ENCODE peak calls at places on chromosomes 7 and 10, in five cellular contexts. One of them, this sample, is unnamed.

GRCh38 chr10:22573820-22574569 is 140.4 kb downstream of the PIP4K2A start:
- DNase-seq in brain microvascular endothelial cell: no peak
- DNase-seq in hepatocyte: no peak
- DNase-seq in heart left ventricle: no peak
- DNase-seq in fibroblast of the aortic adventitia: peak
- DNase-seq in this sample: no peak

GRCh38 chr7:90717286-90718060 is 121.4 kb downstream of the CDK14 start:
- DNase-seq in brain microvascular endothelial cell: peak
- DNase-seq in hepatocyte: peak
- DNase-seq in heart left ventricle: no peak
- DNase-seq in fibroblast of the aortic adventitia: peak
- DNase-seq in this sample: no peak

GRCh38 chr7:26584964-26585650 is 279.3 kb downstream of the SKAP2 start:
- DNase-seq in brain microvascular endothelial cell: no peak
- DNase-seq in hepatocyte: peak
- DNase-seq in heart left ventricle: no peak
- DNase-seq in fibroblast of the aortic adventitia: no peak
- DNase-seq in this sample: no peak

GRCh38 chr7:157661611-157661975 is 324.8 kb downstream of the DNAJB6 start:
- DNase-seq in brain microvascular endothelial cell: no peak
- DNase-seq in hepatocyte: no peak
- DNase-seq in heart left ventricle: no peak
- DNase-seq in fibroblast of the aortic adventitia: no peak
- DNase-seq in this sample: no peak

GRCh38 chr10:119281581-119282071 is 74.3 kb downstream of the GRK5 start:
- DNase-seq in brain microvascular endothelial cell: no peak
- DNase-seq in hepatocyte: no peak
- DNase-seq in heart left ventricle: peak
- DNase-seq in fibroblast of the aortic adventitia: peak
- DNase-seq in this sample: no peak

GRCh38 chr7:30815016-30815854 is 44.0 kb downstream of the MINDY4 start:
- DNase-seq in brain microvascular endothelial cell: no peak
- DNase-seq in hepatocyte: no peak
- DNase-seq in heart left ventricle: peak
- DNase-seq in fibroblast of the aortic adventitia: peak
- DNase-seq in this sample: no peak

GRCh38 chr10:122019414-122019975 is 30.5 kb downstream of the TACC2 start:
- DNase-seq in brain microvascular endothelial cell: no peak
- DNase-seq in hepatocyte: peak
- DNase-seq in heart left ventricle: no peak
- DNase-seq in fibroblast of the aortic adventitia: no peak
- DNase-seq in this sample: no peak

GRCh38 chr10:70908426-70909296 is 20.3 kb upstream of the PCBD1 start:
- DNase-seq in brain microvascular endothelial cell: no peak
- DNase-seq in hepatocyte: no peak
- DNase-seq in heart left ventricle: no peak
- DNase-seq in fibroblast of the aortic adventitia: no peak
- DNase-seq in this sample: no peak

DNA sequence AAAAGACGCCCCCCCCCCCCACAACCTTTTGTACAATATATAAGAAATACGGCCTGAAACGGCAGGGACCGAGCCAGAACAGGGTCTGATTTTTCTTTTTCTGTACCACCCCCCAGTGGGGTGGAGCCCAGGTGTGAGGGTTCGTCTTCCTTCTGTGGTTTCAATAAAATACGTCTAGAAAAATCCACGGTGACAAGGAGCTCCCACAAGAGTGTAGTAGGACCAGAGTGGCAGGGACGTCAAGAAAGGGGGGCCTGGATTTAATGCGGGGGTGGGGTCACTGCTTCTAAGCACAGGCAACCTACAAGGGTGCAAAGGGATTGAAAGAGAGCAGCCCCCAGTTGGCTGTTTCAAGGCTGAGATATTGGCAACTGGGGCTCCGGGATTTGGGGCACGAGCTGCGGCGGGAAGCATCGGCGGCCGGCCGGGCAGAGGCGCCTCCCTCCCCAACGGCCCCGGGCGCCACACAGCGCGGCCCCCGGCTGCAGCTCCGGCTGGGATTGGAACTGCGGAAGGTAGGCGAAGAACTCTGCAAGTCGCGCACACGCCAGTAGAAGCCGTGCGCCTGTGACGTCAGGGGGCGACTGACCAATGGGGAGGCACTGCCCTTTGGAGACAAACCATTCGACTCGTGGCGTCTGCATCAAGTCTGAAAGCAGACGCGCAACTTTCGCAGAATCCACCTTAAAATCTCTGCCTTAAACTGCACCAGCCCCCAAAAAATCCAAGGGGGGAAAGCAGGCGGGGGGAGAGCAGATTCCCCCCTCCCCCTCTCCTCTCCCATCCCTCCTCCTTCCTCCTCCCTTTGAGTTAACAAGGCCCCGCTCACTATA is at the start of gene DLX6:
- DNase-seq in brain microvascular endothelial cell: no peak
- DNase-seq in hepatocyte: peak
- DNase-seq in heart left ventricle: no peak
- DNase-seq in fibroblast of the aortic adventitia: peak
- DNase-seq in this sample: no peak
- H3K4me3 ChIP-seq in brain microvascular endothelial cell: peak
- H3K4me3 ChIP-seq in hepatocyte: peak
- H3K4me3 ChIP-seq in heart left ventricle: peak
- H3K4me3 ChIP-seq in fibroblast of the aortic adventitia: peak
- H3K4me3 ChIP-seq in this sample: peak

DNA sequence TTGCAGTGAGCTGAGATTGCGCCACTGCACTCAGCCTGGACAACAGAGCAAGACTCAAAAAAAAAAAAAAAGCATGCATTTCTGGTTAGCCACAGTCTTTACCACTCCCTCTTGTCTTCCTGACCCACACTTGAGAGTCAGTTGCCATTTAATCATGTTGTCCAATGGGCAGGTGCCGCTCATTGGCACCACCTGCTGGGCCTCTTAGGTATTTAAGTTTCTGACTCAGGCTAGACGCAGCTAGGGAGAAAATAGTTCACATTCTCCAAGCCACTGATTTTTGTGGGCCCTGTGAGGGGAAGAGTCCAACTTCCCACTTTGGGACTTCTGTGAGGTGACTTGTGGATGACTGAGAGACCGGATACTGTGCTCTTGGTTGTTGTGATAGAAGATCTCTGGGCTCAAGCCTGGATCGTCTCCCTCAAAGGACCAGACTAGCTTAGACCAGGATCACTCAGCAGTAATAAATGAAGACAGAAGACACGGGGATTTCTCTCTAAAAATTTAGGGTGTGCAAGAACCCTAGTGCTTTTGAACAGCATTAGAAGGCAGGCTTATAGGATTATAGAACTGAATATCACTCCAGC is 26.8 kb upstream of the SORCS3 start:
- DNase-seq in brain microvascular endothelial cell: peak
- DNase-seq in hepatocyte: peak
- DNase-seq in heart left ventricle: no peak
- DNase-seq in fibroblast of the aortic adventitia: peak
- DNase-seq in this sample: no peak
- TF ChIP-seq CTCF in brain microvascular endothelial cell: peak
- TF ChIP-seq CTCF in hepatocyte: peak
- TF ChIP-seq CTCF in heart left ventricle: peak
- TF ChIP-seq CTCF in fibroblast of the aortic adventitia: peak
- TF ChIP-seq CTCF in this sample: peak

DNA sequence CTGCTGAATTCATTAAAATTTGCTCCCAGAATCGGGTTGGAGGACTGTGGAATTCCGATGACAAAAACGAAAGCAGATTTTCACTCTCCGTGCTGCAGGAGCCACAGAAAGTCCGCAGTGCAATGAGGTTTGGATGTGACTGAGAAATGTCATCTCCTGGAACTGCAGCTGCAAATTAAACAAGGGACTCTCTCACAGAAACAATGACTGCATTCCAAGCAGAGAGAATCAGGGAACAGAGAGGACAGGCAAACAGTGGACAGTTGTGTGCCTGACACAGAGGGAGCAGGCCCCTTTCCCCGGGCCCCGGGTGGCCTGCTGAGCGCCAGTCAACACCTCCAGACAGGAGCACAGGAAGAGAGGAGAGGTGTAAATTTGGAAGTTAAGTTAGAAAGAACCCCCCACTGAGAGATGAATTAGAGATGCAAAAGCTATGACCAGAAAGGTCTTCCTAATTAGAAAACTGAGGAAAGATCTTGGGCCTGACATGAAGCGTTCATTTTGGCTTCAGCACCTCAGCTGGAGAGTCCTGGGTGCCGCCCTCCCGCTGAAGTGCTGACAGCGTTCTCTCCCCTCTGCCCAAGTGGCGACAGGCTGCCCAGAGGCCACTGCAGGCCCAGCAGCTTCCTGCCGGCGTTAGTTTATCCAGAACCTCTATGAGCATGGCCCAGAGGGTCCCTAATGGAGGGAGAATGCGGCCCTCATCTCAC is 108.8 kb downstream of the C10orf90 start:
- DNase-seq in brain microvascular endothelial cell: no peak
- DNase-seq in hepatocyte: no peak
- DNase-seq in heart left ventricle: no peak
- DNase-seq in fibroblast of the aortic adventitia: peak
- DNase-seq in this sample: no peak
- H3K4me3 ChIP-seq in brain microvascular endothelial cell: peak
- H3K4me3 ChIP-seq in hepatocyte: no peak
- H3K4me3 ChIP-seq in heart left ventricle: peak
- H3K4me3 ChIP-seq in fibroblast of the aortic adventitia: peak
- H3K4me3 ChIP-seq in this sample: peak

GRCh38 chr10:1056326-1057105 is at the start of gene WDR37:
- DNase-seq in brain microvascular endothelial cell: peak
- DNase-seq in hepatocyte: peak
- DNase-seq in heart left ventricle: peak
- DNase-seq in fibroblast of the aortic adventitia: peak
- DNase-seq in this sample: peak
- TF ChIP-seq CTCF in brain microvascular endothelial cell: no peak
- TF ChIP-seq CTCF in hepatocyte: no peak
- TF ChIP-seq CTCF in heart left ventricle: no peak
- TF ChIP-seq CTCF in fibroblast of the aortic adventitia: no peak
- TF ChIP-seq CTCF in this sample: no peak

GRCh38 chr7:38312776-38313175 is 39.3 kb upstream of the TARP start:
- DNase-seq in brain microvascular endothelial cell: no peak
- DNase-seq in hepatocyte: no peak
- DNase-seq in heart left ventricle: no peak
- DNase-seq in fibroblast of the aortic adventitia: no peak
- DNase-seq in this sample: no peak
- H3K4me3 ChIP-seq in brain microvascular endothelial cell: no peak
- H3K4me3 ChIP-seq in hepatocyte: no peak
- H3K4me3 ChIP-seq in heart left ventricle: no peak
- H3K4me3 ChIP-seq in fibroblast of the aortic adventitia: no peak
- H3K4me3 ChIP-seq in this sample: no peak

DNA sequence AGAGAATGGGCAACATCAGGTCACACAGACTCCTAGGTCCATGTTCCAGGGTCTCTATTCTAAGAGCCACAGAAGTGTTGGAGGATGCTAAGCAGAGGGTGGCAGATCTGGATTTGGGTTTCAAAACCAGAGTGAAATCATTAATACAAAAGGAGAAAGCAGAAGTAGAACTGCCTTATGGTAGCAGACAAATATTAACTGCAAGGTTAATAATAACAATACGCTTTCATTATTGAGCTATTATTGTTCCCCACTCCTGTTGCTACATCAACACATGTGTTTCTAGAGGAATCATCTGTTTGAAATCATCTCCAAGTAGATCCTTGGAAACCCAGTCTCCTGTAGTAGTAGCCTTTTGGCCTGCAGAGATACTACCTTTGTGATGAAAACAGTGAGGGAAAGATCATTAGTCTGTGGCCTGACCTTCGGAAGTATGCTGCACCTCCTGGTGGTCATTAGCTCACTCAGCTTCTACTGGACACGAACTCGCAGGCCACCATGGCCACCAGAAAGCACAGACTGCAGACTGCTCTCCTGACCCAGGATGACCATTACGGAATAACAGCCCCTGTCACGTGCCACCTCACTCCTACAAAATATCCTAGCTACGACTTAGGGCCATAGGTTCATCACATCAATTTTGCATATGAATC is 84.6 kb downstream of the XPNPEP1 start:
- DNase-seq in brain microvascular endothelial cell: no peak
- DNase-seq in hepatocyte: no peak
- DNase-seq in heart left ventricle: no peak
- DNase-seq in fibroblast of the aortic adventitia: no peak
- DNase-seq in this sample: no peak
- TF ChIP-seq CTCF in brain microvascular endothelial cell: no peak
- TF ChIP-seq CTCF in hepatocyte: no peak
- TF ChIP-seq CTCF in heart left ventricle: no peak
- TF ChIP-seq CTCF in fibroblast of the aortic adventitia: no peak
- TF ChIP-seq CTCF in this sample: no peak

This sample was measured in BJ.